ENCODE peak calls at places on chromosome 16, in nine cellular contexts. B, H, G, X, Z, Q, Y, S and V are unnamed samples.

GRCh38 chr16:58020628-58021521 is 4.7 kb upstream of the MMP15 start:
- DNase-seq in B (no peak), H (peak), G (no peak), X (peak), Z (peak), Q (peak), Y (peak), S (peak), V (peak)

GRCh38 chr16:79505344-79505743 is 95.2 kb downstream of the MAF start:
- DNase-seq in B (no peak), H (no peak), G (no peak), X (no peak), Z (no peak), Q (no peak), Y (no peak), S (no peak), V (no peak)

GRCh38 chr16:83137326-83137770 is 510.6 kb downstream of the CDH13 start:
- DNase-seq in B (no peak), H (no peak), G (peak), X (no peak), Z (no peak), Q (peak), Y (peak), S (peak), V (no peak)

GRCh38 chr16:35203636-35204035 is 1744.2 kb downstream of the TP53TG3F start:
- DNase-seq in B (no peak), H (no peak), G (no peak), X (no peak), Z (no peak), Q (no peak), Y (no peak), S (no peak), V (no peak)

GRCh38 chr16:89052824-89053724 is 40.6 kb upstream of the ACSF3 start:
- DNase-seq in B (peak), H (no peak), G (peak), X (no peak), Z (peak), Q (peak), Y (no peak), S (no peak), V (no peak)

GRCh38 chr16:19980866-19981265 is 92.8 kb downstream of the GPR139 start:
- DNase-seq in B (no peak), H (no peak), G (no peak), X (no peak), Z (peak), Q (no peak), Y (no peak), S (no peak), V (peak)

GRCh38 chr16:47779201-47780016 is 318.3 kb downstream of the PHKB start:
- DNase-seq in B (no peak), H (no peak), G (no peak), X (peak), Z (peak), Q (no peak), Y (no peak), S (peak), V (no peak)

GRCh38 chr16:31201511-31202401 is 804 bp downstream of the PYCARD start:
- DNase-seq in B (peak), H (peak), G (peak), X (peak), Z (peak), Q (no peak), Y (peak), S (no peak), V (peak)

GRCh38 chr16:30068750-30069574 is 3.4 kb downstream of the ALDOA start:
- DNase-seq in B (no peak), H (no peak), G (no peak), X (no peak), Z (no peak), Q (no peak), Y (peak), S (no peak), V (no peak)

GRCh38 chr16:80208015-80208414 is 332.8 kb upstream of the DYNLRB2 start:
- DNase-seq in B (no peak), H (no peak), G (no peak), X (no peak), Z (no peak), Q (peak), Y (peak), S (no peak), V (no peak)

GRCh38 chr16:79867425-79867997 is 267.0 kb upstream of the MAF start:
- DNase-seq in B (no peak), H (no peak), G (no peak), X (no peak), Z (no peak), Q (no peak), Y (no peak), S (no peak), V (no peak)

GRCh38 chr16:53323924-53324323 is 110.3 kb upstream of the RBL2 start:
- DNase-seq in B (no peak), H (no peak), G (no peak), X (no peak), Z (no peak), Q (no peak), Y (no peak), S (no peak), V (no peak)

GRCh38 chr16:58448890-58449289 is 51.1 kb upstream of the NDRG4 start:
- DNase-seq in B (no peak), H (no peak), G (no peak), X (no peak), Z (no peak), Q (peak), Y (no peak), S (peak), V (no peak)

GRCh38 chr16:49464877-49465504 is 91.4 kb downstream of the C16orf78 start:
- DNase-seq in B (no peak), H (peak), G (peak), X (peak), Z (peak), Q (no peak), Y (no peak), S (no peak), V (peak)

GRCh38 chr16:68802190-68802589 is 41.1 kb upstream of the TANGO6 start:
- DNase-seq in B (no peak), H (no peak), G (no peak), X (no peak), Z (no peak), Q (no peak), Y (peak), S (no peak), V (no peak)

GRCh38 chr16:21161211-21161610 is 2.7 kb downstream of the LDAF1 start:
- DNase-seq in B (no peak), H (no peak), G (no peak), X (no peak), Z (no peak), Q (no peak), Y (no peak), S (peak), V (no peak)

GRCh38 chr16:21626659-21627277 is 25.6 kb downstream of the IGSF6 start:
- DNase-seq in B (no peak), H (no peak), G (no peak), X (no peak), Z (no peak), Q (no peak), Y (peak), S (peak), V (no peak)

GRCh38 chr16:16857603-16858283 is 478.8 kb downstream of the NPIPA7 start:
- DNase-seq in B (no peak), H (no peak), G (no peak), X (no peak), Z (no peak), Q (peak), Y (peak), S (no peak), V (no peak)

GRCh38 chr16:28208824-28209223 is 2.9 kb downstream of the XPO6 start:
- DNase-seq in B (no peak), H (no peak), G (no peak), X (no peak), Z (no peak), Q (no peak), Y (no peak), S (no peak), V (no peak)
- TF ChIP-seq CTCF in B (no peak), H (no peak), G (no peak), X (no peak), Z (no peak), Q (no peak), Y (no peak), S (no peak), V (no peak)

GRCh38 chr16:51556694-51557327 is 405.7 kb upstream of the SALL1 start:
- DNase-seq in B (no peak), H (no peak), G (no peak), X (no peak), Z (no peak), Q (no peak), Y (peak), S (no peak), V (no peak)
- TF ChIP-seq CTCF in B (no peak), H (no peak), G (no peak), X (no peak), Z (no peak), Q (no peak), Y (no peak), S (no peak), V (no peak)

GRCh38 chr16:3690991-3691720 is 26.2 kb downstream of the TRAP1 start:
- DNase-seq in B (no peak), H (no peak), G (no peak), X (no peak), Z (no peak), Q (no peak), Y (no peak), S (no peak), V (no peak)
- TF ChIP-seq CTCF in B (no peak), H (no peak), G (no peak), X (no peak), Z (no peak), Q (no peak), Y (no peak), S (no peak), V (no peak)

DNA sequence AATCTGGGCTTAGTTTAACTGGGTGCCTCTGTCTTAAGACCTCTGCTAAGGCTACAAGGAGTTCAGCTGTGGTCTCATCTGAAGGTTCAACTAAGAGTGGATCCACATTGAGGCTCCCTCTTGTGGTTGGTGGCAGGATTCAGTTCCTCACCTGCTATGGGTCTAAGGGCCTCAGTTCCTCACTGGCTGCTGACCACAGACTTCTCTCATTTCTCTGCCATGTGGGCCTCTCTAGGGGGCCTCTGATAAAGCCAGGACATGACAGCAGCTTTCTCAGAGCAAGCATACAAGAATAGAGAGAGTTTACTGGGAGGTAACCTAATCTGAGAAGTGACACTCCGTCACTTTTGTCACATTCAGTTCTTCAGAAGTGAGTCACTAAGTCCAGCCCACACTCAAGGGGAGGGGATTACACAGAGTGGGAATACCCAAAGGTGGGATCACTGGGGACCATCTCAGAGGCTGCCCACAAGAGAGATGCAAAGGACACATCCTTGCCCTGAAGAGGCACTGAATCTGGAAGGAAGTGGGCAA is 19.2 kb upstream of the ABAT start:
- DNase-seq in B (no peak), H (no peak), G (no peak), X (peak), Z (peak), Q (no peak), Y (no peak), S (no peak), V (peak)
- TF ChIP-seq CTCF in B (no peak), H (peak), G (peak), X (peak), Z (peak), Q (no peak), Y (no peak), S (peak), V (peak)

DNA sequence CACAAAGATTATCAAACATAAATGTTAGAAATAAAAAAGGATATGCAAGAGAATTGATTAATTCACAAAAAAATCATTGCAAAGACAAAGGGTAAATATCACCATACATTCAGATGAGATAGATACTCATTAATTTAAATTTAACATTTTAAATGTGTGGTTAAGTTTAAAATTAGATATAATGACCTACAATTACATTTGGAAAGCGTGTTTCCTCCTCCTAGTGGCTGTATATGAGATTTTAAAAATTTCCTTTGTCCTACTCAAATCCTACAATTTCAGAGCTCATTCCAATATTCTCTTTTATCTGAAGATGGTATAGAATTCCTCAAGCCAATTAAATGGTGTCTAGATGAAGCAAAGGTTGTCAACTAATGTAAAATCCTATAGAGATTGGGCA is 169.2 kb upstream of the CDH8 start:
- DNase-seq in B (no peak), H (no peak), G (no peak), X (no peak), Z (no peak), Q (no peak), Y (no peak), S (no peak), V (no peak)
- TF ChIP-seq CTCF in B (no peak), H (no peak), G (no peak), X (no peak), Z (no peak), Q (no peak), Y (no peak), S (no peak), V (no peak)

DNA sequence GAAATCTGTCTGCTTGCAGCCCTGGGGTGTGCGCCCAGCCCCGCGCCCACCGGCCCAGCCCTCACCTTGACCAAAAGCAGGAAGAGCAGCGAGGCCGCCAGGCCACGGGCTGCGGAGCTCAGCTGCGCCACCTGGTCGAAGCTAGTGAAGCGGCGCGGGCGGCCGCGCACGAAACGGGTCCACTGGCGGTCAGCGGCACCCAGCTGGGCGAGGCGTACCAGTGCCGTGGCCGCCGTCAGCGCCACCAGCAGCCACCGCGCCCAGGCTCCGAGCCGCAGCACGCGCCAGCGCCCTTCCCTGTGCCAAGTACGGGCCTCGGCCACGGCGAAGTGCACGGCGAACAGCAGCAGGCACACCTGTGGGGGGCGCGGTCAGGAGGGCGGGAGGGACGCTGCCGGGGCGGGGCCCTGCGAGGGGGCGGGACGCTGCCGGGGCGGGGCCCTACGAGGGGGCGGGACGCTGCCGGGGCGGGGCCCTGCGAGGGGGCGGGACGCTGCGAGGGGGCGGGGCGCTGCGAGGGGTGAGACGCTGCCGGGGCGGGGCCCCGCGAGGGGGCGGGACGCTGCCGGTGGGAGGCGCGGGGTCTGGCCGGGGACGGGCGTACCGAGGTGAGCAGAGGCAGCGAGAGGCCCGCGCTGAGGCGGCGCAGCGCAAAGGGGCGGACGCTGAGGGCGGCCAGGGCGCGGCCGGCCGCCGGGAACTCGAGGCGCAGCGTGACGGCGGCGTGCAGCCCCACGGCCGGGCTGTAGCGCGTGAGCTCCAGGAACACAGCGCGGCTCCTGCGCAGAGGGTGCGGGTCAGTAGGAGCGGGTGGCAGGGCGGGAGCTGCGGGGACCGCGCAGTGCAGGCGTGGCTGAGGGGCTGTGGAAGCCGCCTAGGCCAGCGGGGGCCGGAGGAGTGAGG is 43.3 kb downstream of the TSC2 start:
- DNase-seq in B (peak), H (peak), G (peak), X (peak), Z (peak), Q (peak), Y (peak), S (peak), V (no peak)
- TF ChIP-seq CTCF in B (no peak), H (peak), G (no peak), X (no peak), Z (no peak), Q (no peak), Y (peak), S (no peak), V (no peak)

GRCh38 chr16:85333744-85334640 is 221.7 kb upstream of the CIBAR2 start:
- DNase-seq in B (peak), H (no peak), G (no peak), X (no peak), Z (no peak), Q (no peak), Y (no peak), S (no peak), V (no peak)
- TF ChIP-seq CTCF in B (no peak), H (no peak), G (no peak), X (no peak), Z (peak), Q (no peak), Y (no peak), S (no peak), V (no peak)

GRCh38 chr16:66169817-66170216 is 196.7 kb upstream of the CDH5 start:
- DNase-seq in B (no peak), H (no peak), G (no peak), X (no peak), Z (no peak), Q (no peak), Y (no peak), S (no peak), V (no peak)

GRCh38 chr16:66165879-66166278 is 200.6 kb upstream of the CDH5 start:
- DNase-seq in B (no peak), H (no peak), G (no peak), X (no peak), Z (no peak), Q (no peak), Y (no peak), S (no peak), V (no peak)

GRCh38 chr16:66168777-66169176 is 197.7 kb upstream of the CDH5 start:
- DNase-seq in B (no peak), H (no peak), G (no peak), X (no peak), Z (no peak), Q (no peak), Y (no peak), S (no peak), V (no peak)

GRCh38 chr16:66166451-66166850 is 200.0 kb upstream of the CDH5 start:
- DNase-seq in B (no peak), H (no peak), G (no peak), X (no peak), Z (no peak), Q (no peak), Y (no peak), S (peak), V (no peak)

DNA sequence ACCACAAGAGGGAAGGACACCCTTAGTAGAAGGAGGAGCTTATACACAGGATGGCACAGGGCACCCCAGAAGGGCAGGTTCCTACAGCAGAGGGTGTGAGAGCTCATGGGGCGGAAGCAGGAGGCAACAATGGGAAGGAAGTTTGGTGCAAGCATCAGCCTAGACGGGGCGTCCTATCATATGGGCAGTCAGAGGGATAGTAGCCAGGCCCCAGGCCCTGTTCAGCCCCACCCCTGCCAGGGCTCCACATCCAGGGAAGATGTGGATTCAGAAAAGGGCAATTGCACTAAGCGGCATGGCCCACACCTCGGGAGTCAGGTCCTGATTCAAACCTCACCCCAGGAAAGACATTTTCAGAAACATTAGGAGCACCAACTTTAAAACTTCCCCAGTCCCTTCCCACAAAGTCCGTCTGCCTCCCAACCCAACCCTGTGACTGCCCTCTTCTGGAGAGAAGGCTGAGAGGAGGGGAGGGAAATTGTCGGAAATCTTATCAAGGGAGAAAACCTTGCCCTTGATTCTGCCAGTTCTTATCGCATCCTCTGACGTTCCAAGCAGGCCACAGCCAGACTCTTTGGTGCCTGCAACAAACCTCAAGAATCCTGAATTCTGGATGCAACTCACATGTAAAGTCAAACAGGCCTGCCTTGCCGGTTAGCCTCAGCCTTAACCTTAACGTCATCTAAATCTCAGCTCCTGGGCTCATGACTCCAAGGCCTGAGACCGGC is 198.8 kb upstream of the CDH5 start:
- DNase-seq in B (no peak), H (no peak), G (no peak), X (no peak), Z (no peak), Q (no peak), Y (no peak), S (peak), V (no peak)
- TF ChIP-seq CTCF in B (no peak), H (no peak), G (no peak), X (no peak), Z (no peak), Q (no peak), Y (no peak), S (no peak), V (no peak)

DNA sequence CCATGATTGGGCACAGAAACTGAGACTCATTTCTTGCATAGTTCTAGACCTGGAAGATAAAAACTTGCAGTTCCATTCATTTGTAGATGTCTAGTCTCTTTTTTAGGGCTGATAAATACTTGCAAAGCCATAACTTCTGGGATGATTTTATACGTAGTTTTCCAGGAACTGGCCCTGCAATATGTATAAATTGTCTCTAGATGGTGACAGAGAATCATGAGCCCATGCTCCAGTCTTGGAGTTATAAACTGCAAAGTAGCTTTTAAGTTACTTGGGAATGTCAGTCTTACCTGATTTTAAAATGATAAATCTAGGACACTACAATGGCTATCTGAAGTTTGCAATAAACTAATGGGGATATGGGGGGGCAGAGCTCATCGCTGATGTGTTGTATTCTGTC is 3.0 kb upstream of the ADAMTS18 start:
- DNase-seq in B (no peak), H (no peak), G (no peak), X (no peak), Z (no peak), Q (no peak), Y (no peak), S (no peak), V (no peak)
- TF ChIP-seq CTCF in B (no peak), H (no peak), G (no peak), X (no peak), Z (no peak), Q (no peak), Y (no peak), S (no peak), V (no peak)